ENCODE peak calls at places on chromosome 4, in four cellular contexts. E, O, V and I are unnamed samples.

GRCh38 chr4:99117876-99118693 is 26.0 kb downstream of the ADH4 start:
- DNase-seq in E (no peak), O (peak), V (no peak), I (no peak)

GRCh38 chr4:74603186-74603585 is 158.2 kb downstream of the AREG start:
- DNase-seq in E (no peak), O (peak), V (no peak), I (no peak)

GRCh38 chr4:26729027-26729426 is 131.6 kb upstream of the STIM2 start:
- DNase-seq in E (no peak), O (no peak), V (no peak), I (no peak)

GRCh38 chr4:153207027-153207426 is 2.8 kb downstream of the TRIM2 start:
- DNase-seq in E (no peak), O (no peak), V (no peak), I (no peak)

GRCh38 chr4:11719879-11720278 is 291.2 kb upstream of the HS3ST1 start:
- DNase-seq in E (peak), O (no peak), V (no peak), I (no peak)

GRCh38 chr4:185229021-185229818 is 19.8 kb downstream of the SNX25 start:
- DNase-seq in E (peak), O (no peak), V (no peak), I (no peak)

GRCh38 chr4:16508968-16509367 is 282.7 kb upstream of the TAPT1 start:
- DNase-seq in E (no peak), O (peak), V (no peak), I (no peak)

GRCh38 chr4:4655901-4656300 is 114.1 kb upstream of the STX18 start:
- DNase-seq in E (no peak), O (no peak), V (no peak), I (no peak)

GRCh38 chr4:67106846-67107467 is 438.3 kb downstream of the CENPC start:
- DNase-seq in E (no peak), O (peak), V (no peak), I (no peak)

GRCh38 chr4:22434895-22435294 is 81.0 kb downstream of the ADGRA3 start:
- DNase-seq in E (no peak), O (peak), V (no peak), I (no peak)

GRCh38 chr4:145734051-145734450 is 54.1 kb downstream of the C4orf51 start:
- DNase-seq in E (no peak), O (no peak), V (no peak), I (no peak)

GRCh38 chr4:15354790-15355418 is 72.9 kb upstream of the C1QTNF7 start:
- DNase-seq in E (no peak), O (no peak), V (no peak), I (peak)

GRCh38 chr4:74230902-74231499 is 73.1 kb downstream of the MTHFD2L start:
- DNase-seq in E (peak), O (peak), V (no peak), I (no peak)

GRCh38 chr4:107858158-107858742 is 33.5 kb downstream of the SGMS2 start:
- DNase-seq in E (no peak), O (no peak), V (no peak), I (no peak)

GRCh38 chr4:128831526-128832252 is 22.2 kb downstream of the JADE1 start:
- DNase-seq in E (no peak), O (peak), V (no peak), I (no peak)

GRCh38 chr4:73653695-73654106 is 33.5 kb upstream of the RASSF6 start:
- DNase-seq in E (peak), O (peak), V (no peak), I (no peak)

GRCh38 chr4:183289688-183290087 is 30.4 kb downstream of the CLDN22 start:
- DNase-seq in E (no peak), O (peak), V (no peak), I (no peak)

GRCh38 chr4:30720021-30720655 is at the start of gene PCDH7:
- DNase-seq in E (no peak), O (peak), V (peak), I (no peak)

GRCh38 chr4:143375326-143376073 is 38.8 kb downstream of the GAB1 start:
- DNase-seq in E (peak), O (peak), V (no peak), I (no peak)

GRCh38 chr4:113471141-113471860 is 290.2 kb downstream of the CAMK2D start:
- DNase-seq in E (no peak), O (no peak), V (no peak), I (no peak)

GRCh38 chr4:25234390-25235367 is 846 bp downstream of the PI4K2B start:
- DNase-seq in E (peak), O (peak), V (peak), I (no peak)
- TF ChIP-seq POLR2A in E (no peak), O (no peak), V (no peak), I (no peak)

DNA sequence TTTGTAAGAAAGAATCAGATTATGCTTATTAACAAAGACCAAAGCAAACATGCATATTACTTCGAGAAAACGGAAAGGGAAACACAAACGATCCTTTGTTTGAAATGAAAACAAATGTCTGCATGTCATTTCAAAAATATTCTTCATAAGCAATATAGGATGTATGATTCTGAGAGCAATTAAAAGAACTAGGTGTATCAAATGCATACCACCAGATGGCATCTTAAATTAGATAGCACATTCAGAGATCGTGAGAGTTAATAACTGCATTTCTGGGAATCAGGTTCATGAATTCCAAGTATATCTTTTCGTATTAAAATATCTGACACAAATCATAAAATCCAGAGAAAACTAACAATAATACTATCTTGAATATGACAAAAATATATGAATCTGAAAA is 159.5 kb downstream of the PPP3CA start:
- DNase-seq in E (no peak), O (peak), V (no peak), I (no peak)
- TF ChIP-seq CTCF in E (peak), O (peak), V (no peak), I (no peak)

GRCh38 chr4:82044141-82044993 is 329.4 kb downstream of the HNRNPD start:
- DNase-seq in E (peak), O (peak), V (peak), I (peak)
- TF ChIP-seq EP300 in E (no peak), O (no peak), V (no peak), I (peak)

DNA sequence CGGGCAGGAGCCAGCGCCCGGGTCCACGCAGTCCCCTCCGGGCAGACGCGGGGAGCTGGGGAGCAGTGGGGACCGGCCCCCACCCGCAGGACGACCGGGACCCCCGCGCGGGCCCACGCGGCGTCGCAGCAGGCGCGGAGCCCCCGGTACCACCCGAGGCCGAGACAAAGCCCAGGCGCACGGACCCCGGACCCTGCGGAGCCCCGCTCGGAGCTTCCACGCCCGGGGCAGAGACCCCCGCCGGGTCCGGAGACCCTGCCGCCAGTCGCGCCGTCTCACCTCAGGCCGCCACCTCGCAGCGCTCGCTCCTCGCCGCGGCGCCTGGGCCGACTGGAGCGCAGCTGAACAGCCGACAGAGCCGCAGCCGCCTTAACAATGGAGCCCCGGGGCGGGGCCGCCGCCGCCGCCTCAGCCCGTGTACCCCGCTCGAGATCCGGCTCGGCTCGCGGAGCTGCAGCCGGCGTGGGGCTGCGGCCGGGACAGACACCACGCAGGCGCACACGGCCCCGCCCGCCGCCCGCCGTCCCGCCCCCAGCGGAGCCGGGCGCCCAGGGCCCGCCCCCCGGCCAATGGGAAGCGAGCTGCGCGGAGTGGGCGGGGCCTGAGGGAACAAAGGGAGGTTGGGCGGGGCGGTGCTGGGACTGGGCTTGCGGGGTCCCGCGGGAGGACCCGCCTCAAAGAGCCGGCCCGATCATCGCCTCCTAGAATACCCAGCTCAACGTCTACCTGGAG is at the start of gene AFAP1:
- DNase-seq in E (peak), O (peak), V (peak), I (peak)
- TF ChIP-seq POLR2A in E (peak), O (peak), V (peak), I (peak)

GRCh38 chr4:172892300-172892699 is 276.3 kb upstream of the GALNT7 start:
- DNase-seq in E (no peak), O (peak), V (no peak), I (no peak)
- TF ChIP-seq CTCF in E (no peak), O (no peak), V (no peak), I (no peak)

DNA sequence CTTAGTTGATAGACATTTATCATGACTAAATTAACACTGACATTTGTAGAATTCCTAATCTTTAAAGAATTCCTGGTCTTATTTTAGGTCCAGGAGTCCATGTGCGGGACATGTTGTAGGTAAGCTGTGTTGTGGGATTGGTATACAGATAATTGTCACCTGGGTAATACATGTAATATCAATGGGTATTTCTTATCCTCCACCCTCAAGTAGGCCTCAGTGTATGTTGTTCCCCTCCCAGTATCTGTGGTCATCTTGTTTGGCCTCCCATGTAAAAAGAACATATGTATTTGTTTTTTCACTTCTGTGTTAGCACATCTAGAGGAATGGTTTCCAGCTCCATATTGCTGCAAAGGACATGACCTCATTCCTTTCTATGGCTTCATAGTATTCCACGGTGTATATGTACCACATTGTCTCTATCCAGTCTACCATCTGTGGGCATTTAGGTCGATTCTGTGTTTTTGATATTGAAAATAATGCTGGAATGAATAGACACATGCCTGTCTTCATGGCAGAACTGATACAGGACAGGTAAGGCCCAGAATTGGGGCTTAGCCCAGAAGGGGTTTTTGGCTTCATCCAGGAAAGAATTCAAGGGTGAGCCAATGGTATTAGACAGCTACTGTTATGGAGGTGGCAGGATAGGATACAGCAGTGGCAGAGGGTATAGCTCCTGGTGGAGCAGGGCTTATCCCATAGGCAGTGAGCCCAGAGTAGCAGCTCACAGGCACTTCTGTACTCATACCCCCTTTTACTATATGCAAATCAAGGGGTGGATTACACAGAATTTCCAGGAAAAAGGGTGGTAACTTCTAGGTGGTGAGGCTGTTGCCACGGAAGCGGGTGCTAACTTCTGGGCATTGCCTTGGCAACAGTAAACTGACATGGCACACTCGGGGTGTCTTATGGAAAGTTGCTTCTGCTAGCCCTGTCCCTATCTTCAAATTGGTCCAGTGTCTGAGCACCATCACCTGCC is 66.1 kb upstream of the WDR1 start:
- DNase-seq in E (no peak), O (no peak), V (no peak), I (no peak)
- TF ChIP-seq EP300 in E (no peak), O (no peak), V (no peak), I (no peak)

GRCh38 chr4:7044415-7044930 is 1.3 kb downstream of the TADA2B start:
- DNase-seq in E (no peak), O (no peak), V (peak), I (no peak)

GRCh38 chr4:7041851-7042696 is 1.1 kb upstream of the TADA2B start:
- DNase-seq in E (peak), O (no peak), V (no peak), I (peak)

GRCh38 chr4:7042697-7043464 is at the start of gene TADA2B:
- DNase-seq in E (peak), O (peak), V (peak), I (peak)

GRCh38 chr4:7045553-7045952 is 2.4 kb downstream of the TADA2B start:
- DNase-seq in E (no peak), O (no peak), V (no peak), I (no peak)

GRCh38 chr4:7043521-7044414 is 596 bp downstream of the TADA2B start:
- DNase-seq in E (peak), O (peak), V (peak), I (no peak)
- TF ChIP-seq POLR2A in E (no peak), O (no peak), V (no peak), I (no peak)